ENCODE peak calls at places on chromosomes 11 and 22, in four cellular contexts. S is CD4-positive, CD25-positive, alpha-beta regulatory T cell; A is uterus; M is Peyer's patch. K is an unnamed sample. For H3K4me1 and H3K36me3, the result is how much of the 10 kb centered on the place peaks cover.

GRCh38 chr11:87398913-87399312 is 361.2 kb downstream of the TMEM135 start:
- DNase-seq in S (no peak), A (peak), M (no peak), K (no peak)

GRCh38 chr11:94017446-94017845 is 3.7 kb upstream of the HEPHL1 start:
- DNase-seq in S (no peak), A (no peak), M (no peak), K (no peak)

GRCh38 chr11:111081021-111081511 is 164.5 kb upstream of the POU2AF2 start:
- DNase-seq in S (no peak), A (no peak), M (no peak), K (no peak)

GRCh38 chr22:50308597-50308935 is 1.1 kb upstream of the PLXNB2 start:
- DNase-seq in S (no peak), A (peak), M (no peak), K (no peak)

GRCh38 chr11:114317738-114318137 is 21.5 kb downstream of the NNMT start:
- DNase-seq in S (no peak), A (peak), M (no peak), K (no peak)

GRCh38 chr11:79054636-79055035 is 386.2 kb downstream of the TENM4 start:
- DNase-seq in S (no peak), A (no peak), M (no peak), K (no peak)

GRCh38 chr11:95266751-95267374 is 35.9 kb upstream of the SESN3 start:
- DNase-seq in S (no peak), A (peak), M (no peak), K (no peak)

GRCh38 chr11:1574256-1575242 is 2.5 kb upstream of the DUSP8 start:
- DNase-seq in S (peak), A (peak), M (peak), K (peak)

GRCh38 chr22:42811510-42811909 is 45.6 kb downstream of the ARFGAP3 start:
- DNase-seq in S (no peak), A (no peak), M (no peak), K (no peak)

DNA sequence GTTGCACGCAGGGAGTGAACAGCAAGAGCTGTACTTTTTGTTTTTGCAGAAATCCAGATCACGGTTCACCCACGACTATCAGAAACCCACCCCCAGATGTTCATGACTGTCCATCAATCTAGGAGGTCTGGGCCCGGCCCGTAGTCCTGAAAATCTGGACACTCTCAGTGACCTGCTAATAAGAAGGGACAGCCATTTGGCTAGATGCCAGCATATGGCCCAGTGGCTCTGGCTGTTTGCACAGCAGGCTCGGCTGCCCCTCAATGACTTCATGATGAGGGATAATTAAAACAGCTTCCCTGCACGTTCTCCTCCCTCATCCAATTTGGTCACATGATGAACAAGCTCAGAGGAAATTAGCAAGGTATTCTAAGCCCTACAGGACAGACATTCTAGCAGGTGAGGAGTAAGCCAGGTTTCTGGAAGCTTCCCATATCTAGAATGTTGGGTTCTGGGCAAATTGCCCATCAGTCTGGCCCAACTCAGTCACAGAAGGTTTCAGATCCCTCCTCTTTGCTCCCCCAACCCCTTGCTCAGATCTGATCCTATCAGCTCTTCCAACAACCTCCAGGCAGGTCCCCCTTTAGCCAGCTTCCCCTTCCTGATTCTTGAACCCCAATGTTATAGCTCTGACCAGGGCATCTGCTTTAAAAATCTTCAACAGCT is 397.4 kb downstream of the SHANK2 start:
- DNase-seq in S (no peak), A (no peak), M (no peak), K (no peak)
- H3K4me1 ChIP-seq in S (under half), A (under half), M (under half), K (under half)

GRCh38 chr11:73359341-73359740 is 16.9 kb upstream of the RELT start:
- DNase-seq in S (no peak), A (peak), M (no peak), K (no peak)

GRCh38 chr11:73361953-73362776 is 14.0 kb upstream of the RELT start:
- DNase-seq in S (no peak), A (no peak), M (no peak), K (no peak)

GRCh38 chr11:73363147-73363546 is 13.1 kb upstream of the RELT start:
- DNase-seq in S (no peak), A (no peak), M (no peak), K (no peak)

GRCh38 chr11:73359930-73360742 is 16.1 kb upstream of the RELT start:
- DNase-seq in S (no peak), A (no peak), M (no peak), K (no peak)

GRCh38 chr11:73360743-73361369 is 15.3 kb upstream of the RELT start:
- DNase-seq in S (no peak), A (no peak), M (no peak), K (no peak)
- H3K36me3 ChIP-seq in S (under half), A (under half), M (under half), K (under half)

GRCh38 chr11:64067257-64067993 is 31.7 kb downstream of the FLRT1 start:
- DNase-seq in S (no peak), A (no peak), M (no peak), K (no peak)

GRCh38 chr11:64071849-64072248 is 36.1 kb downstream of the FLRT1 start:
- DNase-seq in S (no peak), A (no peak), M (no peak), K (no peak)

GRCh38 chr11:64070301-64070656 is 34.5 kb downstream of the FLRT1 start:
- DNase-seq in S (no peak), A (no peak), M (no peak), K (no peak)

GRCh38 chr11:64069401-64070300 is 33.9 kb downstream of the FLRT1 start:
- DNase-seq in S (no peak), A (no peak), M (no peak), K (no peak)

GRCh38 chr11:64068705-64069400 is 33.1 kb downstream of the FLRT1 start:
- DNase-seq in S (no peak), A (no peak), M (no peak), K (no peak)
- H3K4me1 ChIP-seq in S (under half), A (under half), M (under half), K (under half)

DNA sequence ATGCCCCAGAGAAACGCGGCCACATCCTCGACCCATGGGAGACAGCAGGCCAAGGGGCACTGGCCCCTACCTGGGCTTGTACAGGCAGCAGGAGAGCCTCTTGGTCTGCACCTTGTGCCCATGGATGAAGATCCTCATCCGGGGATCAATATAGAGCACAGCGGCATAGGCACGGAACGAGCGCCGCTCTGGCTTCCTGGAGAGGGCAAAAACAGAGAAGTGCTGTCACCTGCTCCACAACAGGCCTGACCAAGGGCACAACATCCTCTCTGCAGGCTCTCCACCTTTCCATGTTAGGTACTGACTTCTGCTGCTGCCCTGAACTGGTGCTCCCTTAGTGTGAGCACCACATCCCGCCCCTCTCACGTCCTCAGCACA is 27.2 kb downstream of the MORC2 start:
- DNase-seq in S (no peak), A (no peak), M (no peak), K (peak)
- H3K36me3 ChIP-seq in S (under half), A (under half), M (half or more), K (under half)

DNA sequence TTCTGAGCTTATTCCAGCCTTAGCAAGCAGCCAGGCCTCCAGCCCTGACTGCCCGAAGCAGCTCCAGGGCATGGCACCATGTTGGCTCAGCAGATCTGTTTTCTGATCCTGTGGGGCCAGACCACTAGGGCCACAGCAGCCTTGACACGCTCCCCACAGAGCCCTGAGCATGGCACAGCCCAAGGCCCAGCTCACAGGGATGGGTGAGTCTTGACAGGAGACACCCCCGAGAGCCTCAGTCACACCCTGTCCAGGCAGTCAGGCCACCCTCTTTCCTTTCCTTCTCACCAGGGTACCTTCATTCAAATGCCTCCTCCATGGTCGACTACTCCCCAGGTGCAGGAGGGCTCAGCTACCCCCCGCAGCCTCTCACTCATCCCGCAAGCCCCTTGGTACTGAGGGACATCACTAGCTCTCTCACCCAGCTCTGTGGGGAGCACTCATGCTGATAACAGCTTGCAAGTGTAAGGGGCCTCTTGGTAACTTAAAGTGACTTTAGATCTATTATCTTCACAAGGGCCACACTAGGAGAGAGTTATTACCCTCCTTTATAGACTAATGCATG is 3.8 kb upstream of the CDC42BPG start:
- DNase-seq in S (no peak), A (no peak), M (peak), K (no peak)
- H3K4me1 ChIP-seq in S (half or more), A (under half), M (half or more), K (half or more)

DNA sequence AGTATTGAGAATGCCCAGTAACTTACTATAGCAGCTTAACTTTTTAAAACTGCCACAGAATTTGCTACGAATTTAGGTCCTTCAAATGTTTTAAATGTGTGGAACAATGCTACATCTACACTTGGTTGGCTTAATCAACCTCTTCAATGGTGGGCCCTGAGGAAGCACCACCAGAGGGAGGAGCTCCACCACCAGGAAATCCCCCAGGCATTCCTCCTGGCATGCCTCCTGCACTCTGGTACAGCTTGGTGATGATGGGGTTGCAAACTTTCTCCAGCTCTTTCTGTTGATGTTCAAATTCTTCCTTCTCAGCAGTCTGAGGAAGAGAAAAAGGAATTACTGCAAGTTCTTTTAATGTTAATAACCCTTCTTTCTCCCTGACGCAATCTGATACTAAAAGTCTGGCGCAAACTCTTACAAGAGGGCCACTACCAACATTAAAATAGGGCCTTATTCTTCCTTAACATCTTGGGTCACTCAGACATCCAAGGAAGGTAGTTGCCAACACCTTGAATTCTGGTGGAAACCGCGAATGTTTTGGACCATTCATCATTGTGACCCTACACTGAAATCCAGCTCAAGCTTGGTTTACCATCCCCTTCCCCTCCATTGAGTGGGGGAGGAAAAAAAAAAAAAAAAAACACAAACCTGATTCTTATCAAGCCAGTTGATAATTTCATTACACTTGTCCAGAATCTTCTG is 4.2 kb downstream of the HSPA8 start:
- DNase-seq in S (no peak), A (no peak), M (no peak), K (no peak)
- H3K36me3 ChIP-seq in S (half or more), A (under half), M (half or more), K (half or more)

GRCh38 chr11:33262016-33262638 is 4.9 kb downstream of the HIPK3 start:
- DNase-seq in S (no peak), A (no peak), M (no peak), K (no peak)
- H3K4me1 ChIP-seq in S (under half), A (under half), M (under half), K (under half)

GRCh38 chr11:59473015-59473414 is at the start of gene OR4D10:
- DNase-seq in S (no peak), A (no peak), M (no peak), K (no peak)
- H3K36me3 ChIP-seq in S (under half), A (under half), M (under half), K (under half)

GRCh38 chr11:62645934-62646824 is at the start of gene GANAB:
- DNase-seq in S (peak), A (peak), M (peak), K (peak)

GRCh38 chr11:62648185-62648966 is 2.0 kb upstream of the GANAB start:
- DNase-seq in S (no peak), A (no peak), M (no peak), K (no peak)

GRCh38 chr11:62646825-62647608 is 604 bp upstream of the GANAB start:
- DNase-seq in S (no peak), A (no peak), M (no peak), K (no peak)

GRCh38 chr11:62648967-62649364 is 2.6 kb upstream of the GANAB start:
- DNase-seq in S (no peak), A (no peak), M (no peak), K (no peak)

DNA sequence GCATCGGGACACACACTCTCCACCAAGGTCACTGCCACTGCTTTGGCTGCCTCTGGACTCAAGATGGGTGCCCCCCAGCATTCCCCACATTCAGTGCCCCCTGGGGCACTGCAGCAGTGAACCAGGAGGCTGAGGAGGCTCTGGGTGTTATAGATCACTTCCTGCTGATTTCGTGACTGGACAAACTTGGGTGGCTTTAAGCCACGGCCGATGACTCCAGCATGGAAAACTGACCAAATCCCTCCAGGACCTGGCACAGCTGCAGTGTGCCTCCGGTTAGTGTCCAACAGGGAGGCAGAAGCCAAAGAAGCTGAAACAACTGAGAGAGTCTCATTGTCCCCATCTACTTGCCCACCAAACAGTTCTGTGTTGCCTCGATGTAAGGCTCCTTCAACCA is 1.2 kb upstream of the GANAB start:
- DNase-seq in S (no peak), A (no peak), M (no peak), K (no peak)
- H3K4me1 ChIP-seq in S (under half), A (under half), M (under half), K (under half)

DNA sequence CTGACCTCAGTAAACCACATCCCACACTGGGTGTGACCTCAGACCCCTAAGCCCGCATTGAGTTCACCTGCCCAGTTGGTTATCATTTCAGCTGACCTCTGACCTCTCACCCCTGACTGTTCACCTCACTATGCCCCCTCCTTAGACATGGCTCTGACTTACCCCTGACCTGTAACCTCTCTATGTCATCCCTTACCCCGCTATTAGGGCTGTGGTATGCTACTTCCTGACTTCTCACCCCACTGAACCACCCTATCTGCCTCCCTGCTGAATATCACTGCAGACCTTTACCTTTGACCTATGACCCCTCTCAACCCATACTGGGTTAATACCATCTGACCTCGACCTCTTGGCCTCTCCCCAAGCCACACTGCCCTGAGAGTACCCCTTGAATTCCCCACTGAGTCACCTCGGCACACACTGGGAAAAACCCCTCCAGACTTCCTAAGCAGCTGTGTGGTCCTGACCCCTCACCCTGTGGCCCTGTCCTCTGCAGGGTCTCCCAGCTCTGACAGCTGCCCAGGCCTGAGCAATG is 8.3 kb downstream of the PLCB3 start:
- DNase-seq in S (no peak), A (no peak), M (no peak), K (no peak)
- H3K36me3 ChIP-seq in S (under half), A (under half), M (half or more), K (under half)

K was measured in CD8-positive, alpha-beta memory T cell.